ENCODE peak calls at places on chromosomes 16 and 17, in six cellular contexts. S is BJ, F is IMR-90, H is NB4, W is CD14-positive monocyte, R is Calu3. G is an unnamed sample.
A peak's percentile ranks its signal among the peaks of the same experiment; 100 is the strongest.

GRCh38 chr17:75103601-75104554 is 5.9 kb upstream of the ARMC7 start:
- DNase-seq in W (no peak), R (no peak), H (no peak), S (no peak), F (no peak), G (no peak)

GRCh38 chr17:78257810-78258322 is 26.4 kb downstream of the TMEM235 start:
- DNase-seq in S (no peak), R (peak; percentile 41), H (peak; percentile 67), F (peak; percentile 13), W (peak; percentile 51), G (no peak)

GRCh38 chr16:84351630-84352029 is 16.7 kb upstream of the ATP2C2 start:
- DNase-seq in F (no peak), S (no peak), R (no peak), W (no peak), H (no peak), G (no peak)

GRCh38 chr16:86142801-86143236 is 243.9 kb downstream of the IRF8 start:
- DNase-seq in W (no peak), S (no peak), H (no peak), R (no peak), F (no peak), G (no peak)

GRCh38 chr16:75555707-75556512 is at the start of gene TMEM231:
- DNase-seq in W (peak; percentile 94), R (peak; percentile 98), F (peak; percentile 89), S (peak; percentile 69), H (peak; percentile 97), G (peak; percentile 96)

GRCh38 chr16:54921229-54921824 is 9.3 kb upstream of the IRX5 start:
- DNase-seq in R (no peak), S (no peak), W (no peak), H (peak; percentile 57), F (no peak), G (no peak)

GRCh38 chr17:40910441-40910841 is 25.4 kb upstream of the KRT20 start:
- DNase-seq in S (peak; percentile 64), H (no peak), R (no peak), F (peak; percentile 55), W (no peak), G (no peak)

GRCh38 chr17:75069783-75070182 is 18.0 kb upstream of the SLC16A5 start:
- DNase-seq in S (no peak), H (peak; percentile 30), R (peak; percentile 54), F (no peak), W (no peak), G (no peak)

GRCh38 chr17:44084131-44084538 is 13.6 kb downstream of the G6PC3 start:
- DNase-seq in H (peak; percentile 53), S (no peak), F (no peak), R (peak; percentile 62), W (no peak), G (no peak)

GRCh38 chr16:89695086-89695874 is 6.2 kb downstream of the SPATA2L start:
- DNase-seq in R (no peak), F (no peak), W (no peak), H (no peak), S (no peak), G (no peak)

GRCh38 chr16:29148867-29149272 is 164.0 kb downstream of the LAT start:
- DNase-seq in R (no peak), W (peak; percentile 77), F (no peak), H (no peak), S (no peak), G (no peak)

GRCh38 chr17:55588858-55589257 is 77.6 kb upstream of the SMIM36 start:
- DNase-seq in H (no peak), W (no peak), R (no peak), S (no peak), F (peak; percentile 40), G (no peak)
- TF ChIP-seq CTCF in H (no peak), W (no peak), R (no peak), S (no peak), F (no peak), G (no peak)

DNA sequence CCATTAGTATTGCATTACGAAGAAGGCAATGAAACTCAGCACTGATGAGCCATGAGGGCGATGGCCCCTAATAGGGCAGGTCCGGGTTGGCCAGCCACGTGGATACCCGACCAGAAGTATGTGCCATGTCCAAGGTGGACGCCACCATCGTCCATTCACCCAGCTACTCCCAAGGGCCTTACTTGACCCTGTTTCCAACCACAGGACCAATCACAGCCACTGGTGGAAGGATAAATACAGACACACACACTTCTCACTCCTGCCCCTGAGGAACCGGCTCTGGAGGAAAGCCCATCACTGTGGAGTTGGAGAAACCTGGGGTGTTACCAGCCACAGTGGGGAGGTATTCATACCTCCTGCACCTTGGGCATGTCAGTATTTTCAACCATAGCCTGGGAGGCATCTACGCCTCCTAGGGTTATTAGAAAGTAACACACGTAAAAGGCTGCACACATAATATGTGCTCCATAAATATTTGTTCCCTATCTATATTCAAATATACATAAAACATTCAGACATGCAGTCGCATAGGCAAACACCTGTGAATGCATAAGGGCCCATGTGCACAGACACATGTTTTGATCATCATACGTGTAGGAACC is 5.4 kb upstream of the ITGA3 start:
- DNase-seq in R (no peak), F (no peak), W (peak; percentile 33), S (no peak), H (no peak), G (no peak)
- TF ChIP-seq CTCF in R (peak; percentile 40), F (no peak), W (no peak), S (no peak), H (no peak), G (no peak)

GRCh38 chr17:18321309-18321708 is 6.2 kb downstream of the SMCR8 start:
- DNase-seq in H (peak; percentile 38), R (no peak), F (no peak), W (no peak), S (no peak), G (no peak)
- TF ChIP-seq CTCF in H (peak; percentile 28), R (no peak), F (peak; percentile 8), W (peak; percentile 16), S (peak; percentile 16), G (no peak)

GRCh38 chr17:76884995-76885896 is 17.0 kb downstream of the MGAT5B start:
- DNase-seq in S (no peak), W (no peak), R (no peak), F (no peak), H (no peak), G (no peak)

GRCh38 chr17:76888661-76889060 is 20.5 kb downstream of the MGAT5B start:
- DNase-seq in H (no peak), W (no peak), S (no peak), R (no peak), F (no peak), G (no peak)

GRCh38 chr17:76886395-76886794 is 18.2 kb downstream of the MGAT5B start:
- DNase-seq in H (no peak), F (no peak), W (no peak), S (no peak), R (no peak), G (no peak)

GRCh38 chr17:76889323-76889722 is 21.1 kb downstream of the MGAT5B start:
- DNase-seq in F (no peak), W (no peak), R (no peak), S (no peak), H (no peak), G (no peak)

DNA sequence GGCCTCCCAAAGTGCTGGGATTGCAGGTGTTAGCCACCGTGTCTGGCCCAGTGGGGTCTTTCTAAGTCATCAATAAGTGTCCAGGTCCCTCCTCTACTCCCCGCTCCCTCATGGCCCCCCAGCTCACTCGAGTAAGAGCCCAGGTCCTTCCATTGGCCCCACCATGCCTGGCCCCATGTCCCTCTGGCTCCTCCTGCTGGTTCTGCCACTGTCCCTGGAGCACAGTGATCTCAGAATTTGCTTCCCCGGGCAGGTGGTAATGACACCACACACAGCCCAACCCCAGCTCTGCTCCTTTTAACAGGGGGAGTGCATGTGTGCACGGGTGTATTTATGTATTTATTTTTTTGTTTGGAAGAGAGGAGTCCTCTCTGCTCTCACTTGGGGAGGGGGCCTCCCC is 19.6 kb downstream of the MGAT5B start:
- DNase-seq in W (no peak), F (no peak), R (no peak), H (no peak), S (no peak), G (no peak)
- TF ChIP-seq CTCF in W (no peak), F (no peak), R (no peak), H (peak; percentile 22), S (peak; percentile 38), G (no peak)

DNA sequence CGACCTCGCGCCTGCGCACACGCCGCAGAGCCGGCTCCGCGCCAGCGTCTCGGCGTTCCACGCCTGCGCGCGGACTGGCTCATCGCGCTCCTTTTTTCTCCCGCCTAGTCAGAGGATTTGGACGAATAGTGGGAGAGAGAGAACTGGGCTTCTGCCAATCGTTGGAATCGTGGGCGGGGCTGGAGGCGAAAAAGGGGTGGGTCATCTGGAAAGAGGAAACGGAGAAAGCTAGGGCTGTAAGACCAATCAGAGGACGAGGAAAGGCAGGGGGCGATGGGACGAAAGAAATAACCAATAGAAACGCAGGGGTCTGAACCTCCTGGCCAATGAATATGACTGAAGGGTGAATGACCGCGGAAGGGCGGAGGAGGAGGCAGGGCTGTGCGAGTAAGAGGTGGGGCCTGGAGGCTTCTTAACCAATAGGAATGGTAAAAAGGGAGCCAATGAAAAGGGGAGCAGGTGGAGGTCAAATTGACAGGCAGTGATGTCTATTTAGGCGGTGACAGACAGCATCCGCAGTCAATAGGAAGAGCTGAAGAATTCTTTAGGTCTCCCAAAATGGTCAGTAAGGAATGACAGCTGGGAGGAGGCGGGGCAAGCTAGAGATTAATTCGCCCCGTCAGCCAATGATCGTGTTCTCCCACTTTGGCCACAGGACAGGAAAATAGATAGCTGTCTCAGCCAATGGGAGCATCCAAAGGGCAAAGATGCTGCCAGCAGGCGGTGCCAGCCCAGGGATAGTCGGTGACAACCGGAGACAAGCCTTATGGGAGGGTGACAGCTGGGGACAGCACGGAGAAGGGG is at the start of gene TBC1D10B:
- DNase-seq in H (peak; percentile 100), W (peak; percentile 100), R (peak; percentile 99), S (peak; percentile 100), F (peak; percentile 100), G (peak; percentile 93)
- TF ChIP-seq CTCF in H (peak; percentile 3), W (no peak), R (no peak), S (peak; percentile 43), F (peak; percentile 31), G (no peak)

DNA sequence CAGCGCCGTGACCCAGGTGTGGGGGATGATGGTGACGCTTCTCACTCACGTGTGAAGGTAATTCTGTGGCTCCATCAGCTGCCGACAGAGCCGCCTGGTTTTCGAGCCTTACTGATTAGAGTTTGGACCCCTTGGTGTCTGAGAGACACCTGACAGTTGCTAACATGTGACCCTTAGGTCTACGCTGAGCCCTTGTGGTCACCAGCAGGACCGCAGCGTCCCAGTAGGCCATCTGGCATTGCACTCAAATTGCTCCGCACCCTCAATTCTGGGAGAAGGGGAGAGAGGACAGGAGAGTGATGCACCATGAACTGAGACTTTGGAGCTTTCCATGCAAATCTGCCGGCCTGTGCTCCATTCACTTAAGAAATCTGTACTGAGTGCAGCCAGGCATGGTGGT is 2.5 kb downstream of the FLYWCH1 start:
- DNase-seq in S (no peak), F (no peak), W (no peak), H (no peak), R (no peak), G (no peak)
- TF ChIP-seq CTCF in S (no peak), F (no peak), W (no peak), H (no peak), R (no peak), G (no peak)

GRCh38 chr16:30430428-30430970 is 669 bp upstream of the DCTPP1 start:
- DNase-seq in H (no peak), W (no peak), R (no peak), F (no peak), S (no peak), G (no peak)
- TF ChIP-seq CTCF in H (no peak), W (peak; percentile 45), R (peak; percentile 18), F (no peak), S (no peak), G (no peak)